ENCODE peak calls at places on chromosomes 5 and 9, in five cellular contexts. M, Z, K, G and A are unnamed samples. For H3K4me1, the result is how much of the 10 kb centered on the place peaks cover.

GRCh38 chr5:9335269-9335668 is 210.6 kb downstream of the SEMA5A start:
- DNase-seq in K (no peak), G (no peak), Z (no peak), M (no peak), A (no peak)

GRCh38 chr5:31987985-31988710 is 186.0 kb downstream of the GOLPH3 start:
- DNase-seq in M (no peak), Z (peak), G (no peak), K (no peak), A (no peak)

GRCh38 chr9:93646640-93647178 is 70.3 kb downstream of the PHF2 start:
- DNase-seq in Z (no peak), K (no peak), M (no peak), G (no peak), A (no peak)

GRCh38 chr5:124660229-124661093 is 86.0 kb downstream of the ZNF608 start:
- DNase-seq in M (no peak), K (no peak), G (no peak), Z (peak), A (no peak)

GRCh38 chr9:27671591-27671990 is 98.3 kb upstream of the C9orf72 start:
- DNase-seq in M (no peak), G (no peak), K (no peak), Z (no peak), A (no peak)

GRCh38 chr9:99050924-99051323 is 54.0 kb upstream of the TGFBR1 start:
- DNase-seq in G (no peak), K (no peak), Z (no peak), M (no peak), A (no peak)

GRCh38 chr9:37761511-37761910 is 7.9 kb downstream of the TRMT10B start:
- DNase-seq in Z (no peak), M (no peak), G (no peak), K (no peak), A (no peak)

GRCh38 chr5:55564716-55565115 is 30.0 kb upstream of the PLPP1 start:
- DNase-seq in Z (peak), M (no peak), G (no peak), K (no peak), A (no peak)

GRCh38 chr9:21835111-21835510 is 32.7 kb downstream of the MTAP start:
- DNase-seq in G (no peak), Z (no peak), K (no peak), M (no peak), A (no peak)

GRCh38 chr5:151637676-151638075 is 46.5 kb upstream of the FAT2 start:
- DNase-seq in G (no peak), K (no peak), M (no peak), Z (peak), A (no peak)

GRCh38 chr9:126668058-126668457 is 54.3 kb downstream of the LMX1B start:
- DNase-seq in G (no peak), M (no peak), Z (no peak), K (no peak), A (no peak)
- H3K4me1 ChIP-seq in G (under half), M (under half), Z (under half), K (under half), A (under half)

GRCh38 chr9:134750450-134751155 is 109.0 kb downstream of the COL5A1 start:
- DNase-seq in K (no peak), G (no peak), Z (no peak), M (no peak), A (no peak)
- H3K27ac ChIP-seq in K (no peak), G (no peak), Z (no peak), M (no peak), A (no peak)

GRCh38 chr5:134905246-134905996 is 490 bp downstream of the PCBD2 start:
- DNase-seq in M (peak), K (peak), Z (peak), G (no peak), A (no peak)
- H3K4me3 ChIP-seq in M (peak), K (peak), Z (peak), G (peak), A (peak)

DNA sequence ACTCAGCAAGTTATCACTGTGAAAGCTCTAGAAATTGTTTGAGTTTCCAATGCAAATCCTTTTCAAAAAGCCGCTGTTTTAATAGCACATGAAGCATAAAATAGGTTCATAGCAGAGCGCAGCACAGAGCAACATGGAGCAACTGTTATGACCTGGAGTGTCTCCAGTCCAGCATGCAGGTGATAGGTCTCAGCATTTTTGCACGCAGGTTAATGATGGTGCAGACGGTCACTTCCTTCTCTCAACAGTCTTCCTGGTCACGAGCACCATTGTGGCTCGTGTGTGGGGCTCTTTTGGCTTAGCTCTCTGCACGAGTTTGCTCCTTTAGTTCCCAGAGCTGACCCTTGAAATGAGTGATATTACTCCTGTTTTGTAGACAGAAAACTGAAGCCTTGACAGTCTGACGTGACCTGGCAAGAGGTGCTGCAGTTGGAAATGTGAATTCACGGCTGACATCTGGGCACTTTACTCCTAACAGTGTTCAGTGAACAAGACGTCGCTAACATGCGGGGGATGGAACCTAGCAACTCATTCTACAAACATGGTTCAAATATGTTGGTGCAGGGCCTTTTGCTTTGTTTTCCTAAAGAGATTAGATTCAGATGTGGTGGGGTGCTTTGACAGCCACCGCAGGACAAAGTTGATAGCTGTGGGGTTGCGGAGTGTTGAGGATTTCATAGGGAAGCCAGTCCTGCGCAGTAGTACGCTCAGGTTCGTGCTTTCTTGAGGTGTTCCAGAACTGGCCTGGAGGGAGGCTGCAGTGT is 10.1 kb downstream of the TENT4A start:
- DNase-seq in M (no peak), Z (no peak), K (no peak), G (no peak), A (no peak)
- H3K4me1 ChIP-seq in M (under half), Z (under half), K (under half), G (half or more), A (under half)

GRCh38 chr5:78501411-78502338 is 141.3 kb downstream of the SCAMP1 start:
- DNase-seq in G (no peak), M (no peak), Z (peak), K (no peak), A (no peak)

GRCh38 chr5:78504726-78505431 is 143.7 kb downstream of the LHFPL2 start:
- DNase-seq in M (peak), Z (peak), G (peak), K (no peak), A (no peak)

GRCh38 chr5:78505860-78506259 is 142.7 kb downstream of the LHFPL2 start:
- DNase-seq in M (no peak), Z (no peak), K (no peak), G (no peak), A (no peak)

GRCh38 chr5:78506296-78507049 is 142.1 kb downstream of the LHFPL2 start:
- DNase-seq in Z (no peak), K (no peak), G (no peak), M (no peak), A (no peak)

GRCh38 chr5:78503958-78504357 is 143.5 kb downstream of the SCAMP1 start:
- DNase-seq in K (no peak), M (no peak), Z (no peak), G (no peak), A (no peak)
- H3K27ac ChIP-seq in K (no peak), M (no peak), Z (peak), G (peak), A (no peak)

GRCh38 chr9:135086597-135087488 is 625 bp upstream of the OLFM1 start:
- DNase-seq in G (no peak), Z (no peak), K (no peak), M (no peak), A (no peak)
- H3K4me3 ChIP-seq in G (peak), Z (no peak), K (no peak), M (peak), A (no peak)

GRCh38 chr9:76756273-76756650 is 8.0 kb upstream of the PCA3 start:
- DNase-seq in M (peak), K (peak), Z (peak), G (no peak), A (peak)
- H3K4me1 ChIP-seq in M (under half), K (under half), Z (under half), G (under half), A (under half)

DNA sequence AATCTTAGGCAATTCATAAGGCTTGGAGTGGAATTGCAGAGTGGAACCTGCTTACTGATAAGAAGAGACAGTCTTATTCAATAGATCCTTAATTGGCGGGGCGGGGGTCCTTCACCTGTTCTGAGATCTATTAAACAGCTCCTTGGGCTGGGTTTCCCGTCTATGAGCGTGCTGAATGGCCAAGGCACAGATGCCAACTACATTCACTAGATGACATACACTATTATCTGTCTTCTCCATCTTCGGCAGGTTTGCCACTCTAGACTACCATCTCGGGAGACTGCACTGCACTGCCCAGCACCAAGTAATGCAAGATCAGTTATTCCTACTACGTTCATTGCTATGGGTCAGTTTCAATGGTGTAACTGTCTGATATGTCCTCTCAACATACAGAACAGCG is 81.5 kb downstream of the ACER2 start:
- DNase-seq in M (no peak), Z (no peak), G (no peak), K (no peak), A (no peak)
- H3K27ac ChIP-seq in M (no peak), Z (no peak), G (no peak), K (no peak), A (no peak)

DNA sequence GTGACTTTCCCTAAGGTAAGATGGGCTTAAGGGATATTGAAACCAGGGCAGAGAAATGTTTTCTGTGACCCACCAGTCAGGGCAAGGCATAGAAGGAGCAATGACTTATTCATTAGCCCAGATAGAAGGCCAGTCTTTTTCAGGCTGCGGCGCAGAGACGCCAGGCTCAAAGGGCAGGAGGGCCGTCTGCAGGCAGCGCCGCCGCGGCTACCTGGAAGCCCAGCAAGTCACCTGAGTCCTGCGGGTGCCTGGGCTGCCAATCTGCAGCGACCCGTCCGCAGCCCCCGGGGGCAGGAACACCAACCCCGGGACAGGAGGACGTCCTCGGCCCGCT is 322 bp upstream of the SH3GL2 start:
- DNase-seq in Z (no peak), M (no peak), K (no peak), G (no peak), A (no peak)
- H3K4me3 ChIP-seq in Z (peak), M (peak), K (no peak), G (peak), A (peak)